ENCODE peak calls at places on chromosomes 13 and 19, in seven cellular contexts. N is Panc1, E is K562, R is SK-N-SH, M is A549, K is GM23338, V is HepG2. P is an unnamed sample.

GRCh38 chr13:110809871-110810486 is 96.5 kb downstream of the ING1 start:
- DNase-seq in N (no peak), E (no peak), R (no peak), M (no peak), K (no peak), V (no peak), P (no peak)

GRCh38 chr13:32415019-32415418 is 12.9 kb downstream of the N4BP2L1 start:
- DNase-seq in N (no peak), E (no peak), R (peak), M (peak), K (peak), V (no peak), P (peak)

GRCh38 chr19:41995959-41996797 is 2.1 kb upstream of the ATP1A3 start:
- DNase-seq in N (no peak), E (peak), R (peak), M (peak), K (peak), V (no peak), P (no peak)

GRCh38 chr13:75492389-75492788 is 10.4 kb upstream of the TBC1D4 start:
- DNase-seq in N (no peak), E (no peak), R (no peak), M (no peak), K (no peak), V (no peak), P (no peak)

GRCh38 chr19:45424191-45425058 is 708 bp upstream of the ERCC1 start:
- DNase-seq in N (no peak), E (peak), R (peak), M (peak), K (peak), V (peak), P (peak)

GRCh38 chr19:55112781-55113569 is 4.5 kb downstream of the PPP1R12C start:
- DNase-seq in N (no peak), E (peak), R (peak), M (no peak), K (peak), V (no peak), P (no peak)

GRCh38 chr19:32555786-32556185 is 25.2 kb upstream of the PDCD5 start:
- DNase-seq in N (no peak), E (no peak), R (no peak), M (no peak), K (no peak), V (no peak), P (no peak)

GRCh38 chr19:58577581-58578429 is 4.7 kb upstream of the MZF1 start:
- DNase-seq in N (no peak), E (no peak), R (no peak), M (no peak), K (no peak), V (no peak), P (no peak)

GRCh38 chr13:77828815-77829214 is 89.8 kb downstream of the EDNRB start:
- DNase-seq in N (no peak), E (no peak), R (no peak), M (no peak), K (no peak), V (no peak), P (no peak)

GRCh38 chr13:60431108-60431700 is 34.2 kb downstream of the TDRD3 start:
- DNase-seq in N (peak), E (peak), R (peak), M (peak), K (peak), V (peak), P (peak)

GRCh38 chr13:73934215-73934623 is 200.0 kb downstream of the KLF12 start:
- DNase-seq in N (no peak), E (no peak), R (no peak), M (peak), K (no peak), V (no peak), P (no peak)

GRCh38 chr13:34153428-34154180 is 335.7 kb downstream of the RFC3 start:
- DNase-seq in N (no peak), E (no peak), R (no peak), M (no peak), K (peak), V (no peak), P (no peak)

GRCh38 chr19:1026189-1027019 is at the start of gene CNN2:
- DNase-seq in N (no peak), E (peak), R (peak), M (peak), K (peak), V (peak), P (peak)

GRCh38 chr19:17429661-17430101 is 9.8 kb downstream of the MVB12A start:
- DNase-seq in N (no peak), E (no peak), R (no peak), M (no peak), K (no peak), V (no peak), P (no peak)

GRCh38 chr13:48163066-48163465 is 68.2 kb upstream of the MED4 start:
- DNase-seq in N (no peak), E (no peak), R (no peak), M (no peak), K (no peak), V (no peak), P (no peak)

GRCh38 chr13:50357136-50357535 is 341.9 kb downstream of the KCNRG start:
- DNase-seq in N (no peak), E (no peak), R (no peak), M (no peak), K (no peak), V (no peak), P (no peak)

GRCh38 chr13:110233181-110233641 is 73.7 kb downstream of the COL4A1 start:
- DNase-seq in N (no peak), E (no peak), R (peak), M (no peak), K (no peak), V (no peak), P (no peak)

GRCh38 chr19:17037966-17038500 is 11.4 kb upstream of the CPAMD8 start:
- DNase-seq in N (no peak), E (no peak), R (no peak), M (no peak), K (no peak), V (no peak), P (no peak)

GRCh38 chr13:109790951-109791605 is 4.7 kb upstream of the IRS2 start:
- DNase-seq in N (no peak), E (no peak), R (peak), M (peak), K (peak), V (peak), P (peak)

GRCh38 chr19:38030681-38031422 is 123.8 kb downstream of the SIPA1L3 start:
- DNase-seq in N (no peak), E (no peak), R (no peak), M (peak), K (no peak), V (no peak), P (no peak)

GRCh38 chr13:33213797-33214196 is 71.8 kb downstream of the STARD13 start:
- DNase-seq in N (no peak), E (no peak), R (no peak), M (no peak), K (peak), V (no peak), P (no peak)

GRCh38 chr13:27621116-27621365 is 651 bp upstream of the POLR1D start:
- DNase-seq in N (no peak), E (no peak), R (no peak), M (no peak), K (no peak), V (no peak), P (no peak)

GRCh38 chr19:31351212-31352193 is 2.3 kb upstream of the TSHZ3 start:
- DNase-seq in N (no peak), E (no peak), R (peak), M (peak), K (peak), V (no peak), P (no peak)

GRCh38 chr13:114099191-114099590 is 33.2 kb downstream of the RASA3 start:
- DNase-seq in N (no peak), E (peak), R (peak), M (peak), K (no peak), V (peak), P (peak)

DNA sequence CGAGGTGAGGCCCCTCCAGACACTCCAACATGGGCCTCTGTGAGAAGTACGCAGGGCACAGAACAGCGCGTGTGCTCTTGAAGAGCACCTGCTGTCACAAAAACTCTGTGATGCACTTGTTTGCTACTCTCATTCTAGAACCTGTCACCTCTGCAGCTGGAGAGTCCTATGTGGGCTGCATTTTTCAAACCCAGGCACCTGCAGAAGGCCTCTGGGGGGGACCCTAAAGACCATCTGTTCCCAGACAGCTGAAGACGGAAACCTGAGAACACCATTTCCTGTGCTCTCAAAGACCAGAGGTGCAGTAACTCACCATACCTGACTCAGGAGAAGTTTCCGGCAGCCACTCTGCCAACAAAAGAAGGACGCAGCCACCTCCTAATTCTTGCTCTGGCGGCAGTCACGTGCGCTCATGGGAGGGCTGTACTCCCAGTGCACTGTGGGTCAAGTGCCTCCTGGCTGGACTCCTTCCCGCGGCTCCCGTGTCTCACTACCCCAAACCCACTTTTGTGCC is 28.1 kb downstream of the RANBP3 start:
- DNase-seq in N (no peak), E (no peak), R (no peak), M (no peak), K (no peak), V (no peak), P (no peak)
- TF ChIP-seq REST in N (no peak), E (no peak), R (no peak), M (no peak), K (no peak), V (no peak), P (no peak)

DNA sequence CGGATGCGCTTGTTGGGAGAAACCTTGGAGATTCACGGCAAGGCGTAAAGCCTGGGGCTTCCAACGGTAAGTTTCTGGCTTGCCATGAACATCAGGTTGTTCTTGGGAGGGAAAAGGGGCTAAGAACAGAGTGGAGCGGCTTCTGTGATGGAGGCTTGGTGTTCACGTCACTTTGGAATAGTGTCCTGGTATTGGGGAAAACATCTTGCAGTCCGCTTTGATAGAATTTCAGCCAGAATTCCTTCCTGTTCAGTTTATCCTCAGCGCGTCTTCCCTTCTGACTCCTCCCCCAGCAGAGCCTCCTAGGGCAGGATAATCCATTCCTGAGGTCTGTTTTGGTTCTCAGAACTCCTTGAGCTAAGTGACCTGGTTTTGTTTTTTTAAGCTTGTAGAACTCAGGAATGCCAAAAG is 2.0 kb downstream of the KCTD15 start:
- DNase-seq in N (no peak), E (no peak), R (peak), M (no peak), K (peak), V (no peak), P (no peak)
- TF ChIP-seq REST in N (no peak), E (no peak), R (no peak), M (no peak), K (no peak), V (no peak), P (no peak)

GRCh38 chr19:48994035-48994386 is 324 bp downstream of the RUVBL2 start:
- DNase-seq in N (no peak), E (no peak), R (no peak), M (no peak), K (no peak), V (no peak), P (no peak)

GRCh38 chr19:49004133-49004532 is 10.4 kb downstream of the RUVBL2 start:
- DNase-seq in N (no peak), E (no peak), R (no peak), M (no peak), K (no peak), V (no peak), P (no peak)

GRCh38 chr19:49004964-49005614 is 11.4 kb downstream of the RUVBL2 start:
- DNase-seq in N (no peak), E (no peak), R (no peak), M (no peak), K (no peak), V (no peak), P (no peak)

GRCh38 chr19:48997972-48998371 is 4.3 kb downstream of the RUVBL2 start:
- DNase-seq in N (no peak), E (peak), R (peak), M (peak), K (peak), V (peak), P (peak)

GRCh38 chr19:48999481-49000325 is 6.0 kb downstream of the RUVBL2 start:
- DNase-seq in N (no peak), E (peak), R (peak), M (peak), K (peak), V (no peak), P (peak)
- TF ChIP-seq REST in N (no peak), E (no peak), R (no peak), M (no peak), K (no peak), V (no peak), P (no peak)

GRCh38 chr19:52667972-52668371 is 29.8 kb upstream of the ZNF83 start:
- DNase-seq in N (no peak), E (no peak), R (no peak), M (no peak), K (no peak), V (no peak), P (no peak)

GRCh38 chr19:52673014-52673413 is 34.9 kb upstream of the ZNF83 start:
- DNase-seq in N (no peak), E (no peak), R (no peak), M (no peak), K (no peak), V (no peak), P (no peak)

GRCh38 chr19:52670046-52670445 is 31.9 kb upstream of the ZNF83 start:
- DNase-seq in N (peak), E (no peak), R (no peak), M (no peak), K (peak), V (no peak), P (no peak)

GRCh38 chr19:52665529-52665928 is 27.4 kb upstream of the ZNF83 start:
- DNase-seq in N (peak), E (peak), R (no peak), M (no peak), K (no peak), V (no peak), P (no peak)

GRCh38 chr19:52669586-52669985 is 31.4 kb upstream of the ZNF83 start:
- DNase-seq in N (no peak), E (no peak), R (no peak), M (no peak), K (no peak), V (no peak), P (no peak)
- TF ChIP-seq REST in N (no peak), E (no peak), R (no peak), M (no peak), K (no peak), V (no peak), P (no peak)

GRCh38 chr19:46611791-46612190 is 10.7 kb downstream of the CALM3 start:
- DNase-seq in N (no peak), E (no peak), R (peak), M (no peak), K (no peak), V (no peak), P (no peak)
- TF ChIP-seq REST in N (no peak), E (no peak), R (no peak), M (no peak), K (no peak), V (no peak), P (no peak)

P was measured in HL-60.